ENCODE peak calls at places on chromosomes 5 and 9, in four cellular contexts. K is HL-60, C is colonic mucosa, P is gastrocnemius medialis. U is an unnamed sample. For H3K27me3, the result is how much of the 10 kb centered on the place peaks cover.

GRCh38 chr5:96288166-96288844 is 144.7 kb downstream of the PCSK1 start:
- DNase-seq in P (no peak), K (no peak), C (no peak), U (no peak)

GRCh38 chr9:71001780-71002386 is 119.5 kb downstream of the TRPM3 start:
- DNase-seq in C (peak), K (no peak), P (no peak), U (no peak)

GRCh38 chr5:179915406-179915935 is 7.8 kb upstream of the TBC1D9B start:
- DNase-seq in K (no peak), P (no peak), C (no peak), U (no peak)

GRCh38 chr5:151251001-151251551 is 1.9 kb upstream of the GM2A start:
- DNase-seq in K (no peak), P (no peak), C (peak), U (no peak)

GRCh38 chr9:128927731-128928411 is 7.1 kb downstream of the PHYHD1 start:
- DNase-seq in K (peak), C (peak), P (peak), U (no peak)

GRCh38 chr5:177473461-177473991 is at the start of gene DBN1:
- DNase-seq in C (no peak), K (no peak), P (no peak), U (peak)

GRCh38 chr9:69019808-69020207 is 5.9 kb upstream of the PRKACG start:
- DNase-seq in P (no peak), C (no peak), K (no peak), U (no peak)

GRCh38 chr9:7615344-7615743 is 184.2 kb downstream of the DMAC1 start:
- DNase-seq in C (no peak), P (no peak), K (no peak), U (no peak)

GRCh38 chr5:151745071-151745705 is 13.2 kb downstream of the ATOX1 start:
- DNase-seq in P (peak), C (no peak), K (no peak), U (peak)

GRCh38 chr5:56532411-56532935 is 282.9 kb upstream of the MAP3K1 start:
- DNase-seq in C (no peak), P (no peak), K (no peak), U (no peak)

GRCh38 chr5:26323794-26324193 is 714.6 kb downstream of the CDH9 start:
- DNase-seq in K (no peak), C (no peak), P (no peak), U (no peak)

GRCh38 chr5:97528941-97529340 is 345.9 kb upstream of the RIOK2 start:
- DNase-seq in P (no peak), K (no peak), C (no peak), U (peak)

GRCh38 chr9:70613024-70613768 is 198.7 kb upstream of the KLF9 start:
- DNase-seq in P (no peak), C (no peak), K (no peak), U (no peak)

GRCh38 chr5:178350361-178351220 is 118.0 kb upstream of the PHYKPL start:
- DNase-seq in K (peak), P (no peak), C (no peak), U (peak)

GRCh38 chr5:147688965-147689364 is 93.6 kb downstream of the JAKMIP2 start:
- DNase-seq in K (no peak), P (no peak), C (no peak), U (peak)

GRCh38 chr9:5893591-5894236 is 3.0 kb downstream of the MLANA start:
- DNase-seq in C (no peak), P (no peak), K (no peak), U (no peak)

GRCh38 chr5:59506285-59506877 is 387.1 kb downstream of the PDE4D start:
- DNase-seq in P (no peak), K (no peak), C (no peak), U (no peak)

GRCh38 chr9:111114486-111114885 is 76.2 kb upstream of the LPAR1 start:
- DNase-seq in K (no peak), P (no peak), C (no peak), U (no peak)

GRCh38 chr9:116020801-116021200 is 132.8 kb upstream of the PAPPA start:
- DNase-seq in K (no peak), P (no peak), C (no peak), U (no peak)

GRCh38 chr5:114018178-114018577 is 343.7 kb upstream of the KCNN2 start:
- DNase-seq in P (no peak), K (no peak), C (no peak), U (no peak)

GRCh38 chr5:77213601-77214000 is 3.1 kb downstream of the PDE8B start:
- DNase-seq in P (no peak), K (no peak), C (no peak), U (no peak)
- H3K27me3 ChIP-seq in P (under half), K (under half), C (under half), U (under half)

DNA sequence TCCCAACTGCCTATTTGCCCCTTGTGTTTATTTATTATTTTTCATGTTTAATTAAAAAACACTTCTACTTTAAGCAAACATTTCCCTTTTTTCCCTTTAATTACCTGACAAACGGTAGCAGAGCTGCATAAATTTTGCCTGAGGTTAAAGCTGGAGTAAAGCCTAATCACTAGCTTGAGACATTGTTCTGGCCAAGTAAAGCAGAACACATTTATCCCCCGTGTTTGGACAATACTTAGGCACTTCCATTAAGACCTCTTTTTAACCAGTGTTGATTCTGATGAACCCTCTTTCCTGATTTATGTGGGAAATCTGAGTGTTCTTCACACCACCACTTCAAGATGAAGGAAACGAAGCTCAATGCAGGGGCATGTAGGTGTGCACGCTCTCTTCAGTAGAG is 54.5 kb downstream of the BNC2 start:
- DNase-seq in K (no peak), P (no peak), C (no peak), U (no peak)
- H3K27me3 ChIP-seq in K (under half), P (under half), C (under half), U (under half)

GRCh38 chr5:5658226-5658625 is 235.7 kb downstream of the ICE1 start:
- DNase-seq in P (peak), K (no peak), C (peak), U (peak)

GRCh38 chr5:5659066-5659465 is 236.6 kb downstream of the ICE1 start:
- DNase-seq in P (no peak), C (no peak), K (no peak), U (no peak)
- H3K27me3 ChIP-seq in P (under half), C (under half), K (under half), U (under half)

DNA sequence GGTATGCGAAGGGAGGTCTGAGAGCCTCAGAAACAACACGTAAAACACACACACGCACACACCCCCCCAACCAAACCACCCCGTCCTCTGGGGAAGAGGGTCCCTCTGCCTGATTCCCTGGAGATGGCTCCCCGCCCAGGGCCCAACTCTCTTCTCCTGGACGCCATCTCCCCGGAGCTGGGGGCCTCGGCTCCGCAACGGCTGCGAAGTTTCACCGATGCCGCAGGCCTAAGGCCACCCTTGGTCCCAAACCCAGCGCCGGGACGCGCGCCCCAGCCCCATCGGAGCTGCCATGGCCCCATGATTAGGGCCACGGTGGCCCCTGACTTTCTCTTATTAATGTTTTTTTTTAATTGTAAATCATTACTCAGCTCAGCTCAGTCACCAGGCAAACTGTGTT is 181.4 kb upstream of the TBCA start:
- DNase-seq in K (no peak), P (no peak), C (no peak), U (no peak)
- H3K27me3 ChIP-seq in K (under half), P (under half), C (under half), U (under half)

GRCh38 chr5:2629035-2629434 is 122.4 kb downstream of the IRX2 start:
- DNase-seq in P (no peak), K (no peak), C (no peak), U (no peak)
- H3K27me3 ChIP-seq in P (under half), K (under half), C (under half), U (under half)

DNA sequence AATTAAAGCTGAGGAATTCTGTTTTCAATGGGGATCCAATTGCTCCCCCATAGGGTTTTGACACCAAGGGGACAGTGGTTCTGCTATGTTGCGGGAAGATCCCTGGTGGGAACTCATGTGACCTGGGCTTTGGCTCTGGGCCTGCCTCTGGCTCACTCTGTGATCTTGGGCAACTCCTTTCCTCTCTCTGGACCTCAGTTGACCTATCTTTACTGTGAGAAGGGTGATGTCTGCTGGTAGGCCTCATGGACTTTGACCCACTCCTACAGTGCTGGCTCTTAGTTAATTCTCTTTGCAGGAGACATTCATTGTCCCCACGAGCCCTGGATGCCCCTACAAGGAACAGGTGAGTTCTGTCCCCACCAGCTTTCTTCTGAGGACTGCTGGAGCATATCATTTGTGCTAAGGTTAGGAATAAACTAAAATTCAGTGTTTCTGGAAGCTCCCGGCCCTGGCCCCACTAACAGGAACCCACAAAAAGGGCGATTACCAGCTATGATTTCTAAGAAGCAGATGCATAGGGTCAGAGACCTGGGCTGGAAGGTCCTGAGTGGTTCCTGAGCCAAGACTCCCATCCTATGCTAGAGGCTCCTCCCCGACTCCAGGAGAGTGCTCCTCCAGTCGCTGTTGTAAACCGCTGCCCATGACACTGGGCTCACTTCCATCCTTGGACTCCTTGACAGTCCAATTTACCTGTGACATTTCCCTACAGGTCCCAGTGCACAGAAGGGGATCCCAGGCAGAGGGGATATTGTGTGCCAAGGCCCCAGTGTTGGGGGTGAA is 218.3 kb downstream of the PAX5 start:
- DNase-seq in P (no peak), K (no peak), C (no peak), U (no peak)
- H3K27me3 ChIP-seq in P (under half), K (under half), C (under half), U (under half)

DNA sequence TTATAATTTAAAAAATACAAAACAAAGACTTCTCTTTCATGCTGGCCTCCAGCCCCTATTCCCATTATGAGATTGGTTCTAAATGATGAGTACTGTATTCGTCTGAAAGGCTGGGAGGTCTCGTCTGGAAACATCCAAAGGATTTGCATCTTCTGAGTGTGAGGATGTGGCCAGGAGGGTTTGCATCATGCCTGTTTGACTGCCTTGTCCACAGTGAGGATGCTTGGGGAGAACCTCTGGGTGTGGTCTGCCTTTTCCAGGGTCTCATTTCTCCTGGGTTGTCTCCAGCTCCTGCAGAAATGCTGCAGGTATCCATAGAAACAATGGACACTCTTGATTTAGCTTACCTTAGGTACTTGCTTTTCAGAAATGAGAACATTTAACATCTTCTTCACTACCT is 26.4 kb upstream of the CXCL14 start:
- DNase-seq in P (no peak), K (no peak), C (peak), U (no peak)
- H3K27me3 ChIP-seq in P (under half), K (under half), C (under half), U (under half)

DNA sequence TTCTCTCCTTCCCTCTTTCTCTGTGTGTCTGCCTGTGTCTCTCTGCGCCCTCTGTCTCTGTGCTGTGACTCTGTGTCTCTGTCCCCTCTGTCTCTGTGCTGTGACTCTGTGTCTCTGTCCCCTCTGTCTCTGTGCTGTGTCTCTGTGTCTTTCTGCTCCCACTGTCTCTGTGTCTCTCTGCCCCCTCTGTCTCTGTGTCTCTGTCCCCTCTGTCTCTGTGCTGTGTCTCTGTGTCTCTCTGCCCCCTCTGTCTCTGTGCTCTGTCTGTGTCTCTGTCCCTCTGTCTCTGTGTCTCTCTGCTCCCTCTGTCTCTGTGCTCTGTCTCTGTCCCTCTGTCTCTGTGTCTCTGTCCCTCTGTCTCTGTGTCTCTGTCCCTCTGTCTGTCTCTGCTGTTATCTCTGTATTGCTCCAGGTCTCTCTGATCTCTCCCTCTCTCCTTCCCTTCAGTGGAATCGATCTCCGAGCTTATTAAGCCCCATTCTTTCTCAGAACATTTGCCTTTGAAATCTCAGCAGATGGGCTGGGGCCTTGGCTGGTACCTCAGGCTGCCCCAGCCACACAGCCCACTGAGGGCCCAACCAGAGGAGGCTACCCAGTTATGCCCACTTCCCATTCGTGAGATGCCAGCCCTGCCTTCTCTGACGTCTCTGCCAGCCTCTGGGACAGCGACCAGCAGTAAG is 33.4 kb upstream of the FIBCD1 start:
- DNase-seq in K (no peak), C (no peak), P (no peak), U (no peak)
- H3K27me3 ChIP-seq in K (under half), C (under half), P (under half), U (under half)

GRCh38 chr5:603081-603998 is 8.8 kb upstream of the CEP72 start:
- DNase-seq in P (no peak), K (no peak), C (no peak), U (no peak)

GRCh38 chr5:598564-598890 is 13.6 kb upstream of the CEP72 start:
- DNase-seq in C (no peak), K (no peak), P (no peak), U (no peak)

GRCh38 chr5:602466-603035 is 9.6 kb upstream of the CEP72 start:
- DNase-seq in K (no peak), C (no peak), P (no peak), U (no peak)

GRCh38 chr5:601771-602465 is 10.2 kb upstream of the CEP72 start:
- DNase-seq in C (no peak), K (no peak), P (no peak), U (no peak)

GRCh38 chr5:600551-601541 is 11.3 kb upstream of the CEP72 start:
- DNase-seq in P (no peak), C (peak), K (no peak), U (no peak)
- H3K27me3 ChIP-seq in P (under half), C (under half), K (under half), U (under half)